ENCODE peak calls at places on chromosome 9, in six cellular contexts. A, T, O, J, R and M are unnamed samples. For H3K4me1, the result is how much of the 10 kb centered on the place peaks cover.

GRCh38 chr9:123399803-123400378 is 43.9 kb downstream of the CRB2 start:
- DNase-seq in A (no peak), T (no peak), O (peak), J (no peak), R (no peak), M (peak)

GRCh38 chr9:107620801-107621200 is 131.2 kb upstream of the KLF4 start:
- DNase-seq in A (no peak), T (no peak), O (peak), J (no peak), R (no peak), M (no peak)

GRCh38 chr9:133888048-133888778 is 103.9 kb downstream of the VAV2 start:
- DNase-seq in A (no peak), T (no peak), O (no peak), J (no peak), R (no peak), M (no peak)

GRCh38 chr9:78860806-78861475 is 564.0 kb downstream of the PSAT1 start:
- DNase-seq in A (no peak), T (no peak), O (no peak), J (peak), R (no peak), M (peak)

GRCh38 chr9:37453827-37454226 is 11.4 kb downstream of the ZBTB5 start:
- DNase-seq in A (no peak), T (peak), O (no peak), J (no peak), R (no peak), M (peak)

GRCh38 chr9:79189511-79189924 is 382.2 kb upstream of the TLE4 start:
- DNase-seq in A (no peak), T (no peak), O (no peak), J (peak), R (no peak), M (peak)

GRCh38 chr9:89436326-89436725 is 61.6 kb downstream of the SEMA4D start:
- DNase-seq in A (no peak), T (no peak), O (peak), J (no peak), R (no peak), M (no peak)

GRCh38 chr9:114606068-114606467 is 5.0 kb upstream of the TMEM268 start:
- DNase-seq in A (no peak), T (no peak), O (peak), J (no peak), R (no peak), M (no peak)

GRCh38 chr9:98964911-98965336 is 21.2 kb downstream of the COL15A1 start:
- DNase-seq in A (no peak), T (no peak), O (peak), J (no peak), R (peak), M (no peak)

GRCh38 chr9:70020217-70020616 is 23.4 kb upstream of the MAMDC2 start:
- DNase-seq in A (no peak), T (no peak), O (no peak), J (no peak), R (no peak), M (peak)

GRCh38 chr9:86795861-86796497 is 151.3 kb downstream of the GAS1 start:
- DNase-seq in A (peak), T (no peak), O (peak), J (peak), R (peak), M (no peak)

GRCh38 chr9:112631313-112631712 is 86.6 kb downstream of the INIP start:
- DNase-seq in A (no peak), T (no peak), O (no peak), J (no peak), R (no peak), M (no peak)

GRCh38 chr9:3509926-3510325 is 15.9 kb downstream of the RFX3 start:
- DNase-seq in A (no peak), T (no peak), O (no peak), J (no peak), R (no peak), M (no peak)

GRCh38 chr9:35646583-35647265 is 4.0 kb downstream of the SIT1 start:
- DNase-seq in A (peak), T (peak), O (peak), J (peak), R (peak), M (peak)

GRCh38 chr9:97387936-97388684 is 23.8 kb upstream of the TDRD7 start:
- DNase-seq in A (no peak), T (no peak), O (no peak), J (no peak), R (no peak), M (no peak)

GRCh38 chr9:71509054-71509453 is 259.3 kb downstream of the CEMIP2 start:
- DNase-seq in A (no peak), T (peak), O (no peak), J (no peak), R (no peak), M (peak)

GRCh38 chr9:33750307-33750838 is 45.0 kb upstream of the PRSS3 start:
- DNase-seq in A (no peak), T (peak), O (peak), J (peak), R (no peak), M (peak)

GRCh38 chr9:132543960-132544359 is 38.4 kb upstream of the BARHL1 start:
- DNase-seq in A (no peak), T (no peak), O (no peak), J (no peak), R (no peak), M (no peak)

GRCh38 chr9:133051281-133051900 is 10.4 kb upstream of the CEL start:
- DNase-seq in A (no peak), T (no peak), O (no peak), J (no peak), R (no peak), M (no peak)

GRCh38 chr9:3001311-3001710 is 157.4 kb upstream of the PUM3 start:
- DNase-seq in A (no peak), T (no peak), O (no peak), J (no peak), R (no peak), M (no peak)

GRCh38 chr9:125509476-125509875 is 197.5 kb downstream of the MAPKAP1 start:
- DNase-seq in A (no peak), T (no peak), O (no peak), J (peak), R (no peak), M (no peak)

GRCh38 chr9:69502671-69503301 is 169.4 kb downstream of the APBA1 start:
- DNase-seq in A (no peak), T (no peak), O (no peak), J (peak), R (no peak), M (peak)

DNA sequence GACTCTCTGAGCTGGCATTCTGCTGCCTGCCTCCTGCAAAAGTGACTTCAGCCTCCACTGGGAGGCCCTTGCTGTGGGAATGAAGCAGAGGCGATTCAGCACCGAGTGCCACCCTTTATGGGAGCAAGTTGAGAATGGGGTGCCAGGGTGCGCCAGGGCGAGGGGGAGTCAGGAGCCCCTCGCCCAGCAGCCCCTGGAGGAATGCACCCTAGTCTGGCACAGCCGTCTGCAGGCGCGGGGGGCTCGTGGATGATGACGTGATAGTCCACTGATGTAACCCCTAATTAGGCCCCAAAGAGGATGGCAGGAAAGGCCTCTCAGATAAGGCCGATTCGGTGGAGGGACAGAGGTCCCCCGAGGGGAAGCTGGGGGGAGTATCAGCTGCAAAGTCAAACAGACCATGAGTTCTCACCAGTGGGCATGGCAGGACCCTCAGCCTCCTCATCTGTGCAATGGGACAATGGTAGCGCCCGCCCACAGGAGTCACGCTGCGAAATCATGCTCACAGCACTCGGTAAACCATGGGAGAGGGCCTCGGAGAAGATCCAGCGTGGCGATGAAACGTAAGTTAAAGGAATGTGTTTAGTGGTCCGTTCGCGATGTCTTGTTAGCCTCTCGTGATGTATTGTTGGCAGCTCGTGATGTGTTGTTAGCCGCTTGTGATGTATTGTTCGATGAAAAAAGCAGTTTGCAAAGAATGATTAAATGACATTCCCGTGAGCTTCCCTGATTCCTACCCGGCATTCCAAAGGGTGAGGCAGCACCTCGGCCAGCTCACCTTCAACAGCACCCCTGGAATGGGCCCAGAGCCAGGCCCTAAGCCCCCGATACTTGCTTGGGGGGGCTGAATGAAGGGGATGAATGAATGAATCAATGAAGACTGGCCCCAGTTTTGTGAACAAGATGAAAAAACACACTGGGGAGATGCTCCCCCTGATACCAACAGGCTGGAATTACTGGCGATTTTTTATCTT is 49.7 kb upstream of the NOTCH1 start:
- DNase-seq in A (no peak), T (no peak), O (peak), J (no peak), R (no peak), M (no peak)
- H3K4me1 ChIP-seq in A (under half), T (under half), O (under half), J (under half), R (under half), M (under half)

DNA sequence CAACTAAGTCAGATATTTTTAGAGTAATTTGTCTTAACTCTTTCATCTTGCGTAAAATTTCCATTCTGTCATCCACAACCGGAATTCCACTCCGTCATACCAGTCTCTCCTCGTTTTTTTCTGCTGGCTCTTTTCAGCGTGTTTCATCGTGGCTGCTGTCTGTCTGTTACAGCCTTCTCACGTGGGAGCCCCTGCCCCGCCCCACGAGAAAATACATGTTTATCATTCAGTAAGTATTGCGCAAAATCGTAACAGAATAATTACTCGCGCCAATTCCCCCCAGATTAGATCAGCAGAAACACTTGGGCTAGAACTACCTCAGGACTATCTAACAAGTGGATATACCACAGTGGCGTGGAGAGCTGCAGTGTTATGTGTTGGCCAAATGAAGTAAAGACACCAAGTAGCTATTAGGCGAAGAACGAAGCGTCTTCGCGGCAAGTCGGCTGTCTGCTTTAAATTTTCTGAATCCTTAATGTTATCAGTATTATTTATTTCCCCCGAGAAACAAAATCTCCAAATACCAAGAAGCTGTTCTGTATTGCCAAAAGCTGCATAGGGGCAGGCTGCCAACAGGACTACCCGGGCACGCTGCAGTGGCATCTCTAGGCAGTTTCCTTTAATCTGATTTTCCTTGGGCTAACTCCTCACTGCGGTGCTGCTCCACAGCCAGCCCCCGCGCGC is 566 bp upstream of the FOCAD start:
- DNase-seq in A (peak), T (no peak), O (peak), J (peak), R (peak), M (peak)
- H3K4me3 ChIP-seq in A (peak), T (peak), O (peak), J (peak), R (peak), M (peak)

DNA sequence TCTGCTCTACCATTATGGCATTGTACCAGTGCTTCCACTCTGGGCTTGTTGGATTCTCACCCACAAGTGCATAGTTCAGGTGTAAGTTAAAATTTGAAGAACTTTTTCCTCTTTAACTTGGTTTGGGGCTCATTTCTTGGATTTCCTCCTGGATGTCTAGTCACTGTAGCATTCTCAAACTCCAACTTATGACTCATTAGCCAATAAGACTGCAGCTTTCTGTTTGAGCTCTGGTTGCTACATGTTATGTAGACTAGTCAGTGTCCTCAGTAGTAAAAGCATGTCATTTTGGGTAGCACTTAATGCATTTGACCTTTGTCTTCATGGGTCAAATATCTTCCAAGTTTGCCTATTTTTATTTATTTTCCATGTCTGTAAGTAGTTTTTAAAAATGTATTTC is 790.8 kb downstream of the BRINP1 start:
- DNase-seq in A (no peak), T (no peak), O (no peak), J (no peak), R (no peak), M (peak)
- H3K27ac ChIP-seq in A (no peak), T (no peak), O (no peak), J (no peak), R (peak), M (no peak)

GRCh38 chr9:94108584-94108983 is 24.3 kb downstream of the PTPDC1 start:
- DNase-seq in A (peak), T (no peak), O (peak), J (peak), R (peak), M (no peak)
- H3K4me1 ChIP-seq in A (under half), T (under half), O (under half), J (under half), R (under half), M (under half)

DNA sequence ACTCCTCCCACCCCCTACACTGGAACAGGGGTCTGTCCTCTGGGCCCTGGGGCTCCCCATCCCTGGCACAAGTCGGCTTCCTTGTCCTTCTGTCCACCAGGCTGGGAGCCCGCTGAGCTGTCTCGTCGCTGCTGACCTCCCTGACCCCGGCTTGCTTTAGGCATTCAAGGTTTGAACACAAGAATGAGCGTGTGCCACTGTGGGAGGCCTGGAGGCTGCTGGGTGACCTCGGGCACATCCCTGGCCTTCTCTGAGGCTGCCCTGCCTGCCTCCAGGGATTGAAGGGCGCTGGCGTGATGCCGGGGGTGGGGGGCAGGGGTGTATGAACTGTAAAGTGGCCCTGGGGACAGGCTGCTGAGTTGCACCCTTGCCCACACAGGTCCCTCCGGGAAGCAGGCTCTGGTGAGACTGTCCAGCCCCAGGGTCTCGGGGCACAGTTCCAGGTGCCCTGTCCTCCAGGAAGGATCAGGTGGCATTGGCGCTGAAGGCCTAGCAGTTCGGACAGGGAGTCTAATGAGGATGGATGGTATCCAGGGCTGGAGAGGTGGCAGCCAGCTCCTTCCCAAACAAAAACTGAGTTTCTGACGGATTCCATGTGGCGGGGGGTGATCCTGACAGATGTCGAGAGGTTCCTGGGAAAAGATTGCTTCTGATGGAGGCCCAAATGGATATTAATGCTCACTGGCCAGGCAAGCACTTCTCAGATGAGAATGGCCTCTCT is 18.1 kb downstream of the FIBCD1 start:
- DNase-seq in A (no peak), T (no peak), O (no peak), J (no peak), R (no peak), M (no peak)
- H3K4me3 ChIP-seq in A (no peak), T (no peak), O (no peak), J (no peak), R (no peak), M (no peak)